ENCODE peak calls at places on chromosomes 12 and 14, in ten cellular contexts. One of them, this sample, is unnamed.

GRCh38 chr12:64006211-64006610 is 161.7 kb downstream of the SRGAP1 start:
- DNase-seq in HepG2: no peak
- DNase-seq in lower leg skin: no peak
- DNase-seq in lung: no peak
- DNase-seq in fibroblast of the aortic adventitia: peak
- DNase-seq in GM23248: peak
- DNase-seq in ovary: no peak
- DNase-seq in A549: no peak
- DNase-seq in adipocyte: no peak
- DNase-seq in cardiac muscle cell: peak
- DNase-seq in this sample: no peak

GRCh38 chr12:109737631-109738030 is 24.0 kb downstream of the FAM222A start:
- DNase-seq in HepG2: peak
- DNase-seq in lower leg skin: peak
- DNase-seq in lung: no peak
- DNase-seq in fibroblast of the aortic adventitia: no peak
- DNase-seq in GM23248: no peak
- DNase-seq in ovary: no peak
- DNase-seq in A549: no peak
- DNase-seq in adipocyte: no peak
- DNase-seq in cardiac muscle cell: no peak
- DNase-seq in this sample: peak

GRCh38 chr12:95169368-95169767 is 47.9 kb downstream of the FGD6 start:
- DNase-seq in HepG2: peak
- DNase-seq in lower leg skin: no peak
- DNase-seq in lung: no peak
- DNase-seq in fibroblast of the aortic adventitia: peak
- DNase-seq in GM23248: peak
- DNase-seq in ovary: no peak
- DNase-seq in A549: peak
- DNase-seq in adipocyte: peak
- DNase-seq in cardiac muscle cell: no peak
- DNase-seq in this sample: no peak

GRCh38 chr14:75274899-75275569 is 3.6 kb upstream of the FOS start:
- DNase-seq in HepG2: no peak
- DNase-seq in lower leg skin: peak
- DNase-seq in lung: peak
- DNase-seq in fibroblast of the aortic adventitia: no peak
- DNase-seq in GM23248: no peak
- DNase-seq in ovary: no peak
- DNase-seq in A549: no peak
- DNase-seq in adipocyte: no peak
- DNase-seq in cardiac muscle cell: no peak
- DNase-seq in this sample: peak

GRCh38 chr12:18320036-18320617 is 58.8 kb downstream of the PIK3C2G start:
- DNase-seq in HepG2: peak
- DNase-seq in lower leg skin: no peak
- DNase-seq in lung: no peak
- DNase-seq in fibroblast of the aortic adventitia: peak
- DNase-seq in GM23248: peak
- DNase-seq in ovary: no peak
- DNase-seq in A549: peak
- DNase-seq in adipocyte: peak
- DNase-seq in cardiac muscle cell: peak
- DNase-seq in this sample: no peak

GRCh38 chr12:128549621-128550020 is 274.1 kb downstream of the SLC15A4 start:
- DNase-seq in HepG2: no peak
- DNase-seq in lower leg skin: no peak
- DNase-seq in lung: no peak
- DNase-seq in fibroblast of the aortic adventitia: no peak
- DNase-seq in GM23248: no peak
- DNase-seq in ovary: no peak
- DNase-seq in A549: no peak
- DNase-seq in adipocyte: no peak
- DNase-seq in cardiac muscle cell: no peak
- DNase-seq in this sample: no peak

GRCh38 chr12:117033382-117034045 is 65.7 kb downstream of the TESC start:
- DNase-seq in HepG2: no peak
- DNase-seq in lower leg skin: no peak
- DNase-seq in lung: no peak
- DNase-seq in fibroblast of the aortic adventitia: no peak
- DNase-seq in GM23248: no peak
- DNase-seq in ovary: peak
- DNase-seq in A549: no peak
- DNase-seq in adipocyte: no peak
- DNase-seq in cardiac muscle cell: peak
- DNase-seq in this sample: peak

GRCh38 chr14:80805136-80805535 is 136.4 kb downstream of the CEP128 start:
- DNase-seq in HepG2: no peak
- DNase-seq in lower leg skin: no peak
- DNase-seq in lung: no peak
- DNase-seq in fibroblast of the aortic adventitia: peak
- DNase-seq in GM23248: peak
- DNase-seq in ovary: no peak
- DNase-seq in A549: no peak
- DNase-seq in adipocyte: peak
- DNase-seq in cardiac muscle cell: no peak
- DNase-seq in this sample: no peak

GRCh38 chr12:111137968-111138367 is 217.6 kb upstream of the MYL2 start:
- DNase-seq in HepG2: no peak
- DNase-seq in lower leg skin: no peak
- DNase-seq in lung: no peak
- DNase-seq in fibroblast of the aortic adventitia: no peak
- DNase-seq in GM23248: no peak
- DNase-seq in ovary: no peak
- DNase-seq in A549: no peak
- DNase-seq in adipocyte: no peak
- DNase-seq in cardiac muscle cell: no peak
- DNase-seq in this sample: no peak

GRCh38 chr12:111143216-111143756 is 222.9 kb upstream of the MYL2 start:
- DNase-seq in HepG2: no peak
- DNase-seq in lower leg skin: no peak
- DNase-seq in lung: no peak
- DNase-seq in fibroblast of the aortic adventitia: no peak
- DNase-seq in GM23248: no peak
- DNase-seq in ovary: no peak
- DNase-seq in A549: no peak
- DNase-seq in adipocyte: no peak
- DNase-seq in cardiac muscle cell: no peak
- DNase-seq in this sample: no peak

GRCh38 chr12:111135293-111135832 is 215.0 kb upstream of the MYL2 start:
- DNase-seq in HepG2: no peak
- DNase-seq in lower leg skin: no peak
- DNase-seq in lung: no peak
- DNase-seq in fibroblast of the aortic adventitia: no peak
- DNase-seq in GM23248: no peak
- DNase-seq in ovary: no peak
- DNase-seq in A549: no peak
- DNase-seq in adipocyte: no peak
- DNase-seq in cardiac muscle cell: no peak
- DNase-seq in this sample: no peak

GRCh38 chr12:111141205-111141604 is 220.8 kb upstream of the MYL2 start:
- DNase-seq in HepG2: no peak
- DNase-seq in lower leg skin: no peak
- DNase-seq in lung: no peak
- DNase-seq in fibroblast of the aortic adventitia: no peak
- DNase-seq in GM23248: no peak
- DNase-seq in ovary: no peak
- DNase-seq in A549: no peak
- DNase-seq in adipocyte: no peak
- DNase-seq in cardiac muscle cell: no peak
- DNase-seq in this sample: no peak
- H3K4me3 ChIP-seq in HepG2: no peak
- H3K4me3 ChIP-seq in lower leg skin: no peak
- H3K4me3 ChIP-seq in lung: no peak
- H3K4me3 ChIP-seq in fibroblast of the aortic adventitia: no peak
- H3K4me3 ChIP-seq in GM23248: no peak
- H3K4me3 ChIP-seq in ovary: no peak
- H3K4me3 ChIP-seq in A549: no peak
- H3K4me3 ChIP-seq in adipocyte: no peak
- H3K4me3 ChIP-seq in cardiac muscle cell: no peak
- H3K4me3 ChIP-seq in this sample: no peak

GRCh38 chr12:125185740-125186470 is 120.7 kb downstream of the AACS start:
- DNase-seq in HepG2: peak
- DNase-seq in lower leg skin: no peak
- DNase-seq in lung: peak
- DNase-seq in fibroblast of the aortic adventitia: peak
- DNase-seq in GM23248: peak
- DNase-seq in ovary: no peak
- DNase-seq in A549: peak
- DNase-seq in adipocyte: peak
- DNase-seq in cardiac muscle cell: peak
- DNase-seq in this sample: peak

GRCh38 chr12:125183187-125184067 is 118.2 kb downstream of the AACS start:
- DNase-seq in HepG2: peak
- DNase-seq in lower leg skin: peak
- DNase-seq in lung: peak
- DNase-seq in fibroblast of the aortic adventitia: peak
- DNase-seq in GM23248: peak
- DNase-seq in ovary: peak
- DNase-seq in A549: peak
- DNase-seq in adipocyte: peak
- DNase-seq in cardiac muscle cell: peak
- DNase-seq in this sample: peak

GRCh38 chr12:125186471-125187147 is 121.4 kb downstream of the AACS start:
- DNase-seq in HepG2: no peak
- DNase-seq in lower leg skin: no peak
- DNase-seq in lung: no peak
- DNase-seq in fibroblast of the aortic adventitia: peak
- DNase-seq in GM23248: peak
- DNase-seq in ovary: no peak
- DNase-seq in A549: no peak
- DNase-seq in adipocyte: no peak
- DNase-seq in cardiac muscle cell: no peak
- DNase-seq in this sample: no peak

GRCh38 chr12:125184213-125184952 is 119.1 kb downstream of the AACS start:
- DNase-seq in HepG2: no peak
- DNase-seq in lower leg skin: peak
- DNase-seq in lung: no peak
- DNase-seq in fibroblast of the aortic adventitia: no peak
- DNase-seq in GM23248: no peak
- DNase-seq in ovary: no peak
- DNase-seq in A549: no peak
- DNase-seq in adipocyte: no peak
- DNase-seq in cardiac muscle cell: no peak
- DNase-seq in this sample: no peak

GRCh38 chr12:125185311-125185739 is 120.1 kb downstream of the AACS start:
- DNase-seq in HepG2: no peak
- DNase-seq in lower leg skin: no peak
- DNase-seq in lung: no peak
- DNase-seq in fibroblast of the aortic adventitia: no peak
- DNase-seq in GM23248: no peak
- DNase-seq in ovary: no peak
- DNase-seq in A549: no peak
- DNase-seq in adipocyte: no peak
- DNase-seq in cardiac muscle cell: peak
- DNase-seq in this sample: no peak
- H3K4me3 ChIP-seq in HepG2: no peak
- H3K4me3 ChIP-seq in lower leg skin: no peak
- H3K4me3 ChIP-seq in lung: no peak
- H3K4me3 ChIP-seq in fibroblast of the aortic adventitia: peak
- H3K4me3 ChIP-seq in GM23248: no peak
- H3K4me3 ChIP-seq in ovary: no peak
- H3K4me3 ChIP-seq in A549: peak
- H3K4me3 ChIP-seq in adipocyte: no peak
- H3K4me3 ChIP-seq in cardiac muscle cell: peak
- H3K4me3 ChIP-seq in this sample: no peak

DNA sequence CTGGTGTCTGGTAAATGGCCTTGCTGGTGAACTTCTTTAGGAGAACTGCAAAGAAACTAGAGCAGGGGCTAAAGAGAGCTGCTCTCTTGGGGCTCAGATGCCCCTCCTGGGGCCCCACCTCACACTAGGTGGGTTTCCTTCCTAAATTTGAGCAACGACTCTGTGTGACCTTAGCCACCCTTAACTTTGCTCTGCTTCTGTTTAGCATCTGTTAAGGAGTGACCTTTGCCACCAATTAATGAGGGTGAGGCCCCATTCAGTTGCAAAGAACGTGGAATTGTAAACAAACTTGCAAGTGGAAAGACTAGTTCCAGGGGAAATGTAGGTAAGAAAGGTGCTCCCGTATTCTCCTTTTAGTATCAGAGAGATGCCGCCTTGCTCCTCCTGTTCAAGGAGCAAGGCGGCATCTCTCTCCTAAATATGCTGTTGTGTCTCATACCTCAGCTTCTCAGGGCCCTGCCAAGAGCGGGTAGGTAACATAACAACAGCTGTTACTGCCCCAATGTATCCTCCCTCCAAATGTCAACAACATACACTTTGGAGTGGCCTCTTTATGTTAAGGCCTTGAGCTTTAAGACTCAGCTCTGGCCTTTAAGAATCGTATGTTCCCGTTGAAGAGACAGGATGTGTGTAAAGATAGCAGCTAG is 77.6 kb upstream of the FUT8 start:
- DNase-seq in HepG2: no peak
- DNase-seq in lower leg skin: peak
- DNase-seq in lung: no peak
- DNase-seq in fibroblast of the aortic adventitia: no peak
- DNase-seq in GM23248: no peak
- DNase-seq in ovary: no peak
- DNase-seq in A549: no peak
- DNase-seq in adipocyte: no peak
- DNase-seq in cardiac muscle cell: no peak
- DNase-seq in this sample: no peak
- H3K4me3 ChIP-seq in HepG2: no peak
- H3K4me3 ChIP-seq in lower leg skin: no peak
- H3K4me3 ChIP-seq in lung: no peak
- H3K4me3 ChIP-seq in fibroblast of the aortic adventitia: no peak
- H3K4me3 ChIP-seq in GM23248: peak
- H3K4me3 ChIP-seq in ovary: no peak
- H3K4me3 ChIP-seq in A549: no peak
- H3K4me3 ChIP-seq in adipocyte: peak
- H3K4me3 ChIP-seq in cardiac muscle cell: no peak
- H3K4me3 ChIP-seq in this sample: no peak

GRCh38 chr12:121793836-121794531 is 496 bp upstream of the RHOF start:
- DNase-seq in HepG2: peak
- DNase-seq in lower leg skin: peak
- DNase-seq in lung: peak
- DNase-seq in fibroblast of the aortic adventitia: peak
- DNase-seq in GM23248: peak
- DNase-seq in ovary: peak
- DNase-seq in A549: peak
- DNase-seq in adipocyte: peak
- DNase-seq in cardiac muscle cell: peak
- DNase-seq in this sample: peak

GRCh38 chr12:121794532-121795028 is 1.1 kb upstream of the RHOF start:
- DNase-seq in HepG2: no peak
- DNase-seq in lower leg skin: no peak
- DNase-seq in lung: peak
- DNase-seq in fibroblast of the aortic adventitia: no peak
- DNase-seq in GM23248: peak
- DNase-seq in ovary: peak
- DNase-seq in A549: no peak
- DNase-seq in adipocyte: no peak
- DNase-seq in cardiac muscle cell: no peak
- DNase-seq in this sample: peak

GRCh38 chr12:121793501-121793835 is at the start of gene RHOF:
- DNase-seq in HepG2: no peak
- DNase-seq in lower leg skin: no peak
- DNase-seq in lung: peak
- DNase-seq in fibroblast of the aortic adventitia: no peak
- DNase-seq in GM23248: peak
- DNase-seq in ovary: no peak
- DNase-seq in A549: no peak
- DNase-seq in adipocyte: peak
- DNase-seq in cardiac muscle cell: peak
- DNase-seq in this sample: peak

GRCh38 chr12:121791671-121792496 is 1.6 kb downstream of the RHOF start:
- DNase-seq in HepG2: peak
- DNase-seq in lower leg skin: no peak
- DNase-seq in lung: peak
- DNase-seq in fibroblast of the aortic adventitia: no peak
- DNase-seq in GM23248: no peak
- DNase-seq in ovary: no peak
- DNase-seq in A549: peak
- DNase-seq in adipocyte: no peak
- DNase-seq in cardiac muscle cell: no peak
- DNase-seq in this sample: no peak

GRCh38 chr12:121792607-121793500 is 634 bp downstream of the RHOF start:
- DNase-seq in HepG2: peak
- DNase-seq in lower leg skin: no peak
- DNase-seq in lung: peak
- DNase-seq in fibroblast of the aortic adventitia: no peak
- DNase-seq in GM23248: no peak
- DNase-seq in ovary: peak
- DNase-seq in A549: no peak
- DNase-seq in adipocyte: no peak
- DNase-seq in cardiac muscle cell: peak
- DNase-seq in this sample: no peak
- H3K4me3 ChIP-seq in HepG2: peak
- H3K4me3 ChIP-seq in lower leg skin: no peak
- H3K4me3 ChIP-seq in lung: peak
- H3K4me3 ChIP-seq in fibroblast of the aortic adventitia: peak
- H3K4me3 ChIP-seq in GM23248: peak
- H3K4me3 ChIP-seq in ovary: peak
- H3K4me3 ChIP-seq in A549: peak
- H3K4me3 ChIP-seq in adipocyte: peak
- H3K4me3 ChIP-seq in cardiac muscle cell: peak
- H3K4me3 ChIP-seq in this sample: peak

This sample was measured in body of pancreas.